ENCODE peak calls at places on chromosomes 11 and 22, in six cellular contexts. G is SK-N-SH, Q is left ventricle myocardium inferior, K is HAP-1, P is aorta, E is tibial nerve. U is an unnamed sample.

GRCh38 chr11:20497124-20497792 is 102.2 kb upstream of the SLC6A5 start:
- DNase-seq in G (no peak), Q (no peak), K (no peak), P (no peak), E (no peak), U (no peak)

GRCh38 chr11:9755561-9755960 is 91.7 kb downstream of the SWAP70 start:
- DNase-seq in G (no peak), Q (no peak), K (no peak), P (no peak), E (no peak), U (no peak)

GRCh38 chr11:102664001-102664752 is 39.0 kb upstream of the MMP20 start:
- DNase-seq in G (no peak), Q (no peak), K (peak; percentile 57), P (no peak), E (no peak), U (peak; percentile 20)

GRCh38 chr11:111460752-111461305 is 51.4 kb downstream of the BTG4 start:
- DNase-seq in G (peak; percentile 1), Q (no peak), K (no peak), P (no peak), E (no peak), U (no peak)

GRCh38 chr22:32764330-32765116 is 37.0 kb upstream of the TIMP3 start:
- DNase-seq in G (no peak), Q (peak; percentile 65), K (no peak), P (peak; percentile 73), E (peak; percentile 66), U (no peak)

GRCh38 chr11:68002943-68003845 is 703 bp downstream of the UNC93B1 start:
- DNase-seq in G (peak; percentile 70), Q (no peak), K (peak; percentile 55), P (peak; percentile 67), E (no peak), U (peak; percentile 62)

GRCh38 chr11:74388678-74389327 is 9.4 kb downstream of the PGM2L1 start:
- DNase-seq in G (peak; percentile 59), Q (no peak), K (peak; percentile 68), P (no peak), E (peak; percentile 96), U (peak; percentile 72)

GRCh38 chr11:19187101-19187500 is 14.7 kb downstream of the CSRP3 start:
- DNase-seq in G (no peak), Q (no peak), K (no peak), P (no peak), E (no peak), U (no peak)

GRCh38 chr11:124876818-124877630 is 11.8 kb downstream of the ROBO3 start:
- DNase-seq in G (no peak), Q (no peak), K (no peak), P (no peak), E (no peak), U (no peak)

GRCh38 chr11:5317301-5317700 is 6.8 kb downstream of the OR51B2 start:
- DNase-seq in G (no peak), Q (no peak), K (no peak), P (no peak), E (no peak), U (no peak)

GRCh38 chr11:8384199-8384821 is 120.6 kb upstream of the LMO1 start:
- DNase-seq in G (no peak), Q (no peak), K (peak; percentile 61), P (no peak), E (no peak), U (peak; percentile 64)

GRCh38 chr22:32245042-32245441 is 10.1 kb downstream of the SLC5A4 start:
- DNase-seq in G (no peak), Q (no peak), K (no peak), P (no peak), E (no peak), U (no peak)

GRCh38 chr11:27471588-27472397 is 797 bp downstream of the LGR4 start:
- DNase-seq in G (peak; percentile 81), Q (peak; percentile 38), K (peak; percentile 65), P (peak; percentile 73), E (peak; percentile 18), U (peak; percentile 73)

GRCh38 chr11:60932605-60933346 is 8.5 kb downstream of the TMEM132A start:
- DNase-seq in G (peak; percentile 40), Q (no peak), K (no peak), P (no peak), E (no peak), U (peak; percentile 79)

GRCh38 chr11:8963569-8964323 is 496 bp downstream of the TMEM9B start:
- DNase-seq in G (peak; percentile 85), Q (peak; percentile 77), K (peak; percentile 86), P (peak; percentile 83), E (peak; percentile 38), U (peak; percentile 85)

GRCh38 chr22:39241632-39242388 is 3.0 kb downstream of the PDGFB start:
- DNase-seq in G (no peak), Q (no peak), K (no peak), P (no peak), E (no peak), U (no peak)

GRCh38 chr22:37186228-37186996 is 1.6 kb downstream of the C1QTNF6 start:
- DNase-seq in G (peak; percentile 85), Q (peak; percentile 11), K (peak; percentile 56), P (peak; percentile 42), E (peak; percentile 46), U (peak; percentile 61)

GRCh38 chr11:117859713-117860112 is 16.7 kb downstream of the FXYD6 start:
- DNase-seq in G (no peak), Q (no peak), K (peak; percentile 5), P (no peak), E (no peak), U (no peak)

GRCh38 chr11:495537-495931 is 11.5 kb downstream of the RNH1 start:
- DNase-seq in G (no peak), Q (no peak), K (no peak), P (peak; percentile 22), E (no peak), U (no peak)

GRCh38 chr11:22566293-22566692 is 59.3 kb downstream of the FANCF start:
- DNase-seq in G (no peak), Q (no peak), K (no peak), P (no peak), E (no peak), U (no peak)

GRCh38 chr22:17159504-17159951 is 451 bp upstream of the HDHD5 start:
- DNase-seq in G (no peak), Q (peak; percentile 43), K (no peak), P (peak; percentile 58), E (peak; percentile 13), U (peak; percentile 50)

GRCh38 chr22:46293591-46294260 is 2.9 kb upstream of the GTSE1 start:
- DNase-seq in G (no peak), Q (peak; percentile 61), K (no peak), P (peak; percentile 90), E (peak; percentile 52), U (no peak)

GRCh38 chr11:113613619-113614018 is 92.5 kb downstream of the TMPRSS5 start:
- DNase-seq in G (no peak), Q (no peak), K (no peak), P (no peak), E (no peak), U (no peak)

GRCh38 chr22:29947410-29948387 is 64.7 kb downstream of the MTMR3 start:
- DNase-seq in G (peak; percentile 12), Q (no peak), K (no peak), P (no peak), E (no peak), U (no peak)

GRCh38 chr11:118883368-118884071 is at the start of gene CXCR5:
- DNase-seq in G (no peak), Q (no peak), K (no peak), P (peak; percentile 24), E (no peak), U (no peak)

GRCh38 chr11:3644817-3645235 is at the start of gene ART1:
- DNase-seq in G (no peak), Q (peak; percentile 56), K (no peak), P (no peak), E (no peak), U (no peak)

GRCh38 chr22:22721681-22722309 is 77.4 kb downstream of the GGTLC2 start:
- DNase-seq in G (no peak), Q (no peak), K (no peak), P (no peak), E (no peak), U (no peak)

GRCh38 chr11:288328-289144 is at the start of gene PGGHG:
- DNase-seq in G (peak; percentile 95), Q (peak; percentile 88), K (peak; percentile 85), P (peak; percentile 87), E (peak; percentile 43), U (peak; percentile 74)

GRCh38 chr11:76615950-76616349 is 54.6 kb downstream of the LRRC32 start:
- DNase-seq in G (no peak), Q (peak; percentile 74), K (no peak), P (peak; percentile 89), E (no peak), U (no peak)

DNA sequence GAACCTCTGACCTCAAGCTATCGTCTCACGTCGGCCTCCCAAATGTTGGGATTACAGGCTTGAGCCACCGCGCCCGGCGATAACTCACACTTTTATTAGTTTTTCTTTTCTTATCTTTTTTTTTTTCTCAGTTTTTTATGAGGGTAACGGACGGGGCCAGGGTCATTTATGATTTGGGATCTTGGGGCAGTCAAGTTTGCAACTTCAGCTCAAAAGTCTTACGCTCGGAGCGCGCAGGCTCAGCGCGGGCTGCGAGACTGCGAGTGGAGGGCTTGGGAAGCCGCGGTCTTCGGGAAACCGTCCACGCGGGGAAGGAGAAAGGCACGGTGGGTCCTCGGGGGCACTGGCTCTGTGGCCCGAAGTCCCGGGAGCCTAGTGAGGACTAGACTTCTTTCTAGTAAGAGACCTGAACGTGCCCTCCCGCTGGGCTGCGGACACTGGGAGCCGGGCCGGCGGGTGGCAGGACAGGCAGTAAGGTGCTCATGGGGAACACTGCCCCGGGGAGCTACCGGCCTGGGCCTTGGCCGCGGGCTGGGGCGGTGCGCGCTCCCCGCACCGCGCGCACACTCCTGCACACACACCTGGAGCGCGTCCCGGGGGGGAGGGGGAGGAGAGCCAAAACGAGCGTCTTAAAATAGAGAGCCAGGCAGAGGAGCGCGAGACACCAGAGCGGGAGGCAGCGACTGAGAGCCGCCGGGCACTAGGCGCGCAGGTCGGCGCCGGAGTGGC is 491 bp upstream of the BARX2 start:
- DNase-seq in G (peak; percentile 49), Q (no peak), K (peak; percentile 12), P (no peak), E (no peak), U (no peak)
- H3K27me3 ChIP-seq in G (peaks cover 93% of the 10 kb centered on the region), Q (peaks cover 100% of the 10 kb centered on the region), K (peaks cover 80% of the 10 kb centered on the region), P (no peaks in the 10 kb centered on the region), E (peaks cover 86% of the 10 kb centered on the region), U (peaks cover 100% of the 10 kb centered on the region)

GRCh38 chr22:49290711-49291110 is 537.0 kb downstream of the BRD1 start:
- DNase-seq in G (no peak), Q (no peak), K (peak; percentile 3), P (no peak), E (no peak), U (no peak)
- H3K27me3 ChIP-seq in G (peaks cover 21% of the 10 kb centered on the region), Q (peaks cover 37% of the 10 kb centered on the region), K (peaks cover 7% of the 10 kb centered on the region), P (no peaks in the 10 kb centered on the region), E (no peaks in the 10 kb centered on the region), U (no peaks in the 10 kb centered on the region)

GRCh38 chr11:130427049-130427388 is 1.4 kb downstream of the ADAMTS8 start:
- DNase-seq in G (no peak), Q (no peak), K (no peak), P (no peak), E (no peak), U (no peak)
- H3K27me3 ChIP-seq in G (peaks cover 73% of the 10 kb centered on the region), Q (peaks cover 69% of the 10 kb centered on the region), K (peaks cover 65% of the 10 kb centered on the region), P (no peaks in the 10 kb centered on the region), E (peaks cover 37% of the 10 kb centered on the region), U (peaks cover 72% of the 10 kb centered on the region)

DNA sequence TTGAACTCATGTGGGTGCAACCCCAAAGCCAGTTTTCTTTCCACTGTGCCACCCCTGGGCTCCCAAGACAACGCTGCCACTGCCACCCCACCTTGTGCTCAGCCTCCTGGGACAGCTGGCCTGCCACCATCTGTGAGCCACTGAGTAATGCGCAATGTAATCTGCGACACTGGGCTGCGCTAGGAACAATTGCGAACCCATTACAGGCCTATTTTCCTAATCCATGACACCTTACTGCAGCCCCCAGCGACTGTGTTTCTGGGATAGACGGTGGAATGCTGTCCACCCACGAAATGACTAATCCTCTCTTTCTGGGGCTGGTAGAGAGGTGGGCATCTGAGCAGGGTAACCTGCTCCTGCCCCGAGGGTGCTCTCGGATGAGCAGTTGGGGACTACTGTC is 22.2 kb downstream of the FLRT1 start:
- DNase-seq in G (no peak), Q (no peak), K (no peak), P (no peak), E (no peak), U (no peak)
- H3K27me3 ChIP-seq in G (no peaks in the 10 kb centered on the region), Q (peaks cover 22% of the 10 kb centered on the region), K (no peaks in the 10 kb centered on the region), P (no peaks in the 10 kb centered on the region), E (peaks cover 7% of the 10 kb centered on the region), U (peaks cover 65% of the 10 kb centered on the region)

U was measured in neural progenitor cell.